ENCODE peak calls at places on chromosomes 16 and 17, in five cellular contexts. M, B, P, O and Z are unnamed samples.

GRCh38 chr16:15907863-15908478 is 19.6 kb upstream of the CEP20 start:
- DNase-seq in M (no peak), B (no peak), P (peak; percentile 27), O (peak; percentile 69), Z (no peak)

GRCh38 chr16:22353188-22353919 is 21.1 kb downstream of the CDR2 start:
- DNase-seq in M (peak; percentile 72), B (no peak), P (peak; percentile 93), O (peak; percentile 74), Z (no peak)

GRCh38 chr17:33436321-33436720 is 143.2 kb upstream of the ASIC2 start:
- DNase-seq in M (peak; percentile 19), B (no peak), P (peak; percentile 56), O (peak; percentile 42), Z (peak; percentile 33)

GRCh38 chr16:17469011-17469741 is 1.6 kb downstream of the XYLT1 start:
- DNase-seq in M (peak; percentile 85), B (no peak), P (no peak), O (peak; percentile 8), Z (peak; percentile 46)

GRCh38 chr16:87041286-87041685 is 275.9 kb downstream of the C16orf95 start:
- DNase-seq in M (no peak), B (no peak), P (no peak), O (no peak), Z (no peak)

GRCh38 chr17:46787478-46787877 is 31.0 kb downstream of the WNT3 start:
- DNase-seq in M (no peak), B (no peak), P (no peak), O (no peak), Z (no peak)

GRCh38 chr16:27547851-27548250 is 1.9 kb downstream of the GTF3C1 start:
- DNase-seq in M (no peak), B (no peak), P (no peak), O (no peak), Z (no peak)

GRCh38 chr17:75758131-75758905 is 6.7 kb downstream of the GALK1 start:
- DNase-seq in M (peak; percentile 44), B (no peak), P (no peak), O (no peak), Z (no peak)

GRCh38 chr16:25063102-25063501 is 47.9 kb upstream of the ARHGAP17 start:
- DNase-seq in M (no peak), B (no peak), P (no peak), O (no peak), Z (no peak)

GRCh38 chr17:55366020-55366481 is 55.6 kb downstream of the MMD start:
- DNase-seq in M (no peak), B (no peak), P (no peak), O (no peak), Z (no peak)

GRCh38 chr16:67760831-67761230 is 41.7 kb upstream of the GFOD2 start:
- DNase-seq in M (no peak), B (no peak), P (no peak), O (no peak), Z (no peak)

GRCh38 chr16:55478827-55479559 is at the start of gene MMP2:
- DNase-seq in M (peak; percentile 91), B (peak; percentile 80), P (no peak), O (peak; percentile 33), Z (no peak)

GRCh38 chr17:76261421-76262215 is 3.5 kb upstream of the UBALD2 start:
- DNase-seq in M (peak; percentile 28), B (no peak), P (peak; percentile 86), O (peak; percentile 69), Z (no peak)

GRCh38 chr17:1455291-1455747 is 713 bp downstream of the CRK start:
- DNase-seq in M (peak; percentile 89), B (no peak), P (peak; percentile 54), O (peak; percentile 60), Z (peak; percentile 53)

GRCh38 chr16:49022351-49022963 is 259.2 kb downstream of the CBLN1 start:
- DNase-seq in M (no peak), B (no peak), P (no peak), O (no peak), Z (no peak)

GRCh38 chr16:68229431-68230175 is 6.3 kb downstream of the ESRP2 start:
- DNase-seq in M (peak; percentile 81), B (peak; percentile 62), P (peak; percentile 49), O (peak; percentile 55), Z (peak; percentile 40)

GRCh38 chr17:57420674-57421392 is 164.5 kb downstream of the MSI2 start:
- DNase-seq in M (peak; percentile 68), B (no peak), P (no peak), O (no peak), Z (no peak)

GRCh38 chr17:79808763-79809529 is 12.1 kb upstream of the CBX8 start:
- DNase-seq in M (no peak), B (no peak), P (peak; percentile 69), O (peak; percentile 36), Z (no peak)

GRCh38 chr17:67813803-67814180 is 11.5 kb upstream of the BPTF start:
- DNase-seq in M (no peak), B (no peak), P (no peak), O (no peak), Z (no peak)

GRCh38 chr16:23121024-23121423 is 28.2 kb downstream of the USP31 start:
- DNase-seq in M (no peak), B (no peak), P (peak; percentile 59), O (no peak), Z (no peak)

GRCh38 chr16:5058476-5058875 is 7.3 kb downstream of the C16orf89 start:
- DNase-seq in M (peak; percentile 28), B (no peak), P (no peak), O (peak; percentile 58), Z (no peak)

GRCh38 chr17:57294629-57295501 is 38.5 kb downstream of the MSI2 start:
- DNase-seq in M (peak; percentile 36), B (no peak), P (peak; percentile 81), O (peak; percentile 75), Z (no peak)

GRCh38 chr17:12489307-12489706 is 176.4 kb upstream of the MYOCD start:
- DNase-seq in M (no peak), B (no peak), P (no peak), O (no peak), Z (no peak)

GRCh38 chr17:38727661-38728220 is 2.4 kb upstream of the CISD3 start:
- DNase-seq in M (no peak), B (no peak), P (no peak), O (no peak), Z (no peak)

GRCh38 chr17:14205992-14206461 is 30.6 kb downstream of the CDRT15 start:
- DNase-seq in M (no peak), B (no peak), P (peak; percentile 81), O (peak; percentile 66), Z (no peak)

GRCh38 chr17:39772415-39772814 is 34.7 kb downstream of the GRB7 start:
- DNase-seq in M (no peak), B (no peak), P (no peak), O (no peak), Z (no peak)

GRCh38 chr16:12763517-12763916 is 40.2 kb downstream of the CPPED1 start:
- DNase-seq in M (no peak), B (no peak), P (no peak), O (no peak), Z (no peak)